ENCODE peak calls at places on chromosomes 2 and 18, in ten cellular contexts. One of them, this sample, is unnamed.

GRCh38 chr2:135820003-135820618 is 16.9 kb downstream of the LCT start:
- DNase-seq in HCT116: no peak
- DNase-seq in spleen: no peak
- DNase-seq in GM12891: peak
- DNase-seq in endothelial cell of umbilical vein: no peak
- DNase-seq in stomach: no peak
- DNase-seq in H1: no peak
- DNase-seq in HepG2: no peak
- DNase-seq in prostate gland: no peak
- DNase-seq in sigmoid colon: no peak
- DNase-seq in this sample: peak

GRCh38 chr18:35528749-35529274 is 31.1 kb upstream of the INO80C start:
- DNase-seq in sigmoid colon: no peak
- DNase-seq in prostate gland: no peak
- DNase-seq in spleen: no peak
- DNase-seq in H1: no peak
- DNase-seq in stomach: no peak
- DNase-seq in GM12891: no peak
- DNase-seq in endothelial cell of umbilical vein: no peak
- DNase-seq in HCT116: no peak
- DNase-seq in HepG2: no peak
- DNase-seq in this sample: no peak

GRCh38 chr18:63646916-63647315 is 2.9 kb upstream of the SERPINB4 start:
- DNase-seq in HepG2: no peak
- DNase-seq in HCT116: no peak
- DNase-seq in endothelial cell of umbilical vein: no peak
- DNase-seq in stomach: no peak
- DNase-seq in spleen: no peak
- DNase-seq in prostate gland: no peak
- DNase-seq in H1: no peak
- DNase-seq in sigmoid colon: no peak
- DNase-seq in GM12891: no peak
- DNase-seq in this sample: no peak

GRCh38 chr18:31042391-31043181 is at the start of gene DSC3:
- DNase-seq in sigmoid colon: no peak
- DNase-seq in HCT116: no peak
- DNase-seq in GM12891: no peak
- DNase-seq in HepG2: no peak
- DNase-seq in spleen: peak
- DNase-seq in H1: no peak
- DNase-seq in stomach: no peak
- DNase-seq in endothelial cell of umbilical vein: no peak
- DNase-seq in prostate gland: peak
- DNase-seq in this sample: no peak

GRCh38 chr2:11024010-11024615 is 112.4 kb downstream of the KCNF1 start:
- DNase-seq in GM12891: no peak
- DNase-seq in stomach: peak
- DNase-seq in HepG2: peak
- DNase-seq in HCT116: no peak
- DNase-seq in endothelial cell of umbilical vein: no peak
- DNase-seq in spleen: no peak
- DNase-seq in H1: no peak
- DNase-seq in sigmoid colon: no peak
- DNase-seq in prostate gland: no peak
- DNase-seq in this sample: no peak

GRCh38 chr18:14189858-14190257 is 57.6 kb upstream of the ZNF519 start:
- DNase-seq in HepG2: peak
- DNase-seq in endothelial cell of umbilical vein: peak
- DNase-seq in spleen: no peak
- DNase-seq in HCT116: peak
- DNase-seq in stomach: no peak
- DNase-seq in prostate gland: no peak
- DNase-seq in H1: no peak
- DNase-seq in GM12891: no peak
- DNase-seq in sigmoid colon: no peak
- DNase-seq in this sample: no peak

GRCh38 chr2:155871940-155872339 is 460.6 kb downstream of the NR4A2 start:
- DNase-seq in H1: no peak
- DNase-seq in endothelial cell of umbilical vein: no peak
- DNase-seq in spleen: no peak
- DNase-seq in GM12891: no peak
- DNase-seq in HepG2: no peak
- DNase-seq in sigmoid colon: no peak
- DNase-seq in HCT116: no peak
- DNase-seq in prostate gland: no peak
- DNase-seq in stomach: no peak
- DNase-seq in this sample: no peak

GRCh38 chr2:241965931-241966412 is 96.4 kb downstream of the RTP5 start:
- DNase-seq in prostate gland: no peak
- DNase-seq in HepG2: peak
- DNase-seq in stomach: peak
- DNase-seq in GM12891: peak
- DNase-seq in endothelial cell of umbilical vein: peak
- DNase-seq in spleen: peak
- DNase-seq in H1: no peak
- DNase-seq in HCT116: peak
- DNase-seq in sigmoid colon: peak
- DNase-seq in this sample: peak

GRCh38 chr18:59455728-59456276 is 96.7 kb upstream of the LMAN1 start:
- DNase-seq in H1: no peak
- DNase-seq in stomach: no peak
- DNase-seq in spleen: no peak
- DNase-seq in HCT116: no peak
- DNase-seq in HepG2: no peak
- DNase-seq in endothelial cell of umbilical vein: no peak
- DNase-seq in sigmoid colon: peak
- DNase-seq in prostate gland: no peak
- DNase-seq in GM12891: no peak
- DNase-seq in this sample: no peak

GRCh38 chr2:209577376-209578357 is 153.8 kb downstream of the MAP2 start:
- DNase-seq in stomach: no peak
- DNase-seq in H1: no peak
- DNase-seq in spleen: no peak
- DNase-seq in prostate gland: no peak
- DNase-seq in GM12891: no peak
- DNase-seq in endothelial cell of umbilical vein: peak
- DNase-seq in HCT116: peak
- DNase-seq in HepG2: peak
- DNase-seq in sigmoid colon: no peak
- DNase-seq in this sample: no peak

GRCh38 chr2:14978836-14979235 is 346.3 kb downstream of the LRATD1 start:
- DNase-seq in sigmoid colon: no peak
- DNase-seq in prostate gland: no peak
- DNase-seq in GM12891: no peak
- DNase-seq in HepG2: no peak
- DNase-seq in spleen: no peak
- DNase-seq in H1: no peak
- DNase-seq in endothelial cell of umbilical vein: no peak
- DNase-seq in HCT116: no peak
- DNase-seq in stomach: no peak
- DNase-seq in this sample: no peak

GRCh38 chr2:205496777-205497176 is 185.5 kb upstream of the NRP2 start:
- DNase-seq in endothelial cell of umbilical vein: no peak
- DNase-seq in stomach: no peak
- DNase-seq in HepG2: no peak
- DNase-seq in GM12891: no peak
- DNase-seq in spleen: no peak
- DNase-seq in HCT116: no peak
- DNase-seq in prostate gland: no peak
- DNase-seq in sigmoid colon: no peak
- DNase-seq in H1: no peak
- DNase-seq in this sample: no peak

GRCh38 chr2:225428360-225428759 is 28.9 kb downstream of the NYAP2 start:
- DNase-seq in HepG2: no peak
- DNase-seq in sigmoid colon: no peak
- DNase-seq in spleen: no peak
- DNase-seq in GM12891: no peak
- DNase-seq in stomach: no peak
- DNase-seq in HCT116: no peak
- DNase-seq in endothelial cell of umbilical vein: no peak
- DNase-seq in H1: no peak
- DNase-seq in prostate gland: no peak
- DNase-seq in this sample: no peak

GRCh38 chr2:101673920-101674319 is 23.6 kb upstream of the MAP4K4 start:
- DNase-seq in H1: no peak
- DNase-seq in prostate gland: no peak
- DNase-seq in HCT116: no peak
- DNase-seq in GM12891: no peak
- DNase-seq in stomach: no peak
- DNase-seq in sigmoid colon: no peak
- DNase-seq in spleen: no peak
- DNase-seq in HepG2: peak
- DNase-seq in endothelial cell of umbilical vein: no peak
- DNase-seq in this sample: no peak

GRCh38 chr18:62288669-62289016 is 36.5 kb upstream of the TNFRSF11A start:
- DNase-seq in GM12891: no peak
- DNase-seq in HepG2: no peak
- DNase-seq in spleen: no peak
- DNase-seq in H1: no peak
- DNase-seq in stomach: no peak
- DNase-seq in prostate gland: no peak
- DNase-seq in HCT116: no peak
- DNase-seq in endothelial cell of umbilical vein: no peak
- DNase-seq in sigmoid colon: no peak
- DNase-seq in this sample: no peak

GRCh38 chr2:135546432-135546831 is 15.1 kb downstream of the R3HDM1 start:
- DNase-seq in H1: no peak
- DNase-seq in HepG2: no peak
- DNase-seq in stomach: no peak
- DNase-seq in GM12891: no peak
- DNase-seq in prostate gland: no peak
- DNase-seq in endothelial cell of umbilical vein: no peak
- DNase-seq in spleen: no peak
- DNase-seq in sigmoid colon: no peak
- DNase-seq in HCT116: no peak
- DNase-seq in this sample: no peak

GRCh38 chr2:109447811-109448210 is 166.0 kb downstream of the SEPTIN10 start:
- DNase-seq in GM12891: no peak
- DNase-seq in HCT116: no peak
- DNase-seq in endothelial cell of umbilical vein: peak
- DNase-seq in HepG2: no peak
- DNase-seq in spleen: peak
- DNase-seq in H1: no peak
- DNase-seq in prostate gland: no peak
- DNase-seq in stomach: no peak
- DNase-seq in sigmoid colon: peak
- DNase-seq in this sample: no peak

DNA sequence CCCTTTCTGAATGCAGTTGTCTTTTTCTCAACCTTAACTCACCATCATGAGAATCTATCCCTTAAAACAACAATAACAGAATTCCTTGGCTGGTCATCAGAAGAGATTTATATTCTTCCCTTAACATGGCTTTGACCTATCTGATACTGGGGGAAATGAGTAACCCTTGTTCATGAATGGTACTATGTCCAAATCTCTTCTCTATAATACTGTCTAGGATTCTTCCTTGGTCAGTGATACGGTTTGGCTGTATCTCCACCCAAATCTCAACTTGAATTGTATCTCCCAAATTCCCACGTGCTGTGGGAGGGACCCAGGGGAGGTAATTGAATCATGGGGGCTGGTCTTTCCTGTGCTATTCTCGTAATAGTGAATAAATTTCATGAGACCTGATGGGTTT is 282.0 kb upstream of the SIX2 start:
- DNase-seq in prostate gland: no peak
- DNase-seq in H1: no peak
- DNase-seq in stomach: no peak
- DNase-seq in spleen: no peak
- DNase-seq in GM12891: no peak
- DNase-seq in HCT116: no peak
- DNase-seq in HepG2: no peak
- DNase-seq in endothelial cell of umbilical vein: peak
- DNase-seq in sigmoid colon: no peak
- DNase-seq in this sample: no peak
- TF ChIP-seq POLR2A in prostate gland: no peak
- TF ChIP-seq POLR2A in H1: no peak
- TF ChIP-seq POLR2A in stomach: no peak
- TF ChIP-seq POLR2A in spleen: no peak
- TF ChIP-seq POLR2A in GM12891: no peak
- TF ChIP-seq POLR2A in HCT116: no peak
- TF ChIP-seq POLR2A in HepG2: no peak
- TF ChIP-seq POLR2A in endothelial cell of umbilical vein: no peak
- TF ChIP-seq POLR2A in sigmoid colon: no peak
- TF ChIP-seq POLR2A in this sample: no peak

GRCh38 chr2:199455533-199456382 is 2.0 kb downstream of the SATB2 start:
- DNase-seq in spleen: peak
- DNase-seq in stomach: peak
- DNase-seq in sigmoid colon: peak
- DNase-seq in endothelial cell of umbilical vein: no peak
- DNase-seq in prostate gland: no peak
- DNase-seq in GM12891: peak
- DNase-seq in HepG2: peak
- DNase-seq in HCT116: peak
- DNase-seq in H1: no peak
- DNase-seq in this sample: no peak
- TF ChIP-seq POLR2AphosphoS5 in spleen: peak
- TF ChIP-seq POLR2AphosphoS5 in stomach: no peak
- TF ChIP-seq POLR2AphosphoS5 in sigmoid colon: no peak
- TF ChIP-seq POLR2AphosphoS5 in endothelial cell of umbilical vein: no peak
- TF ChIP-seq POLR2AphosphoS5 in prostate gland: no peak
- TF ChIP-seq POLR2AphosphoS5 in GM12891: no peak
- TF ChIP-seq POLR2AphosphoS5 in HepG2: no peak
- TF ChIP-seq POLR2AphosphoS5 in HCT116: peak
- TF ChIP-seq POLR2AphosphoS5 in H1: no peak
- TF ChIP-seq POLR2AphosphoS5 in this sample: no peak

GRCh38 chr2:96164459-96165184 is 19.4 kb upstream of the DUSP2 start:
- DNase-seq in stomach: no peak
- DNase-seq in HCT116: no peak
- DNase-seq in endothelial cell of umbilical vein: no peak
- DNase-seq in prostate gland: no peak
- DNase-seq in HepG2: no peak
- DNase-seq in sigmoid colon: peak
- DNase-seq in H1: no peak
- DNase-seq in GM12891: no peak
- DNase-seq in spleen: peak
- DNase-seq in this sample: peak
- TF ChIP-seq POLR2A in stomach: no peak
- TF ChIP-seq POLR2A in HCT116: no peak
- TF ChIP-seq POLR2A in endothelial cell of umbilical vein: no peak
- TF ChIP-seq POLR2A in prostate gland: no peak
- TF ChIP-seq POLR2A in HepG2: no peak
- TF ChIP-seq POLR2A in sigmoid colon: no peak
- TF ChIP-seq POLR2A in H1: no peak
- TF ChIP-seq POLR2A in GM12891: peak
- TF ChIP-seq POLR2A in spleen: no peak
- TF ChIP-seq POLR2A in this sample: peak

DNA sequence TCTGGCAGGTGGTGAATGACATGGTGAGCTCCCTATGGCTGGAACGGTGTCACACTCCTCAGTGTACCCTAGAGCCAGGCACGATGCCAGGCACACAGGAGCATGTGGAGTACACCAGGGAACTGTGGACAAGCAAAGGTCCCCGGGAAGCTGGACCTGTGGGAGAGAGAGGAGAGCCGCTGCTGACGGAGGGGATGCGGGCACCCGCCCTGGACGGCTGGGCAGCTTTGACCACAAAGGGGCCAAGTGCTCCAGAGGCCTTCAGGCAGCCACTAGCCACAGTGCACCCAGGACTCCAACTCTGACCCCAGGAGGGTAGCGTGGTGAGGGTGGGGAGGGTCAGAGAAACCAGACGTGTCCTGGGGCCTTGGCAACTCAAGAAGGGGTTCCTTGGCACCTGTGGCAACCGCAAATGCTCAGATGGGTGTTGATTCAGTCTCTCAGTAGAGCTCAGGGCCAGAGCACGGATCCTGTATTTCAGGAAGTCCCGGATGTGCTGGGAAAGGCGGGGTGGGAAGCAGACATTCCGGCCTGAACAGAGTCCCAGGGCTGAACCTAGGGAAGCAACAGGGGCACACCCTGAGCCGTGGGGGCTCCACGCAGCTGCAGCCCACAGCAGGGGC is 2.3 kb upstream of the MAB21L4 start:
- DNase-seq in GM12891: no peak
- DNase-seq in H1: no peak
- DNase-seq in sigmoid colon: peak
- DNase-seq in endothelial cell of umbilical vein: peak
- DNase-seq in HCT116: no peak
- DNase-seq in stomach: peak
- DNase-seq in HepG2: no peak
- DNase-seq in prostate gland: peak
- DNase-seq in spleen: no peak
- DNase-seq in this sample: no peak
- TF ChIP-seq POLR2AphosphoS5 in GM12891: no peak
- TF ChIP-seq POLR2AphosphoS5 in H1: no peak
- TF ChIP-seq POLR2AphosphoS5 in sigmoid colon: no peak
- TF ChIP-seq POLR2AphosphoS5 in endothelial cell of umbilical vein: peak
- TF ChIP-seq POLR2AphosphoS5 in HCT116: no peak
- TF ChIP-seq POLR2AphosphoS5 in stomach: no peak
- TF ChIP-seq POLR2AphosphoS5 in HepG2: no peak
- TF ChIP-seq POLR2AphosphoS5 in prostate gland: peak
- TF ChIP-seq POLR2AphosphoS5 in spleen: peak
- TF ChIP-seq POLR2AphosphoS5 in this sample: no peak

This sample was measured in GM12892.